ENCODE peak calls at places on chromosomes 2 and 18, in four cellular contexts. One of them, this sample, is unnamed.
A peak's percentile ranks its signal among the peaks of the same experiment; 100 is the strongest.

GRCh38 chr2:64212346-64212745 is 68.1 kb upstream of the PELI1 start:
- DNase-seq in stimulated activated CD4-positive, alpha-beta T cell treated with anti-CD3 and anti-CD28 coated beads, Interleukin-12 subunit alpha, Interleukin-12 subunit beta, amount 100 ng/mL, for 48 hours: no peak
- DNase-seq in T-helper 2 cell: no peak
- DNase-seq in RWPE1: no peak
- DNase-seq in this sample: no peak

GRCh38 chr2:73053316-73054114 is 18.0 kb downstream of the SFXN5 start:
- DNase-seq in stimulated activated CD4-positive, alpha-beta T cell treated with anti-CD3 and anti-CD28 coated beads, Interleukin-12 subunit alpha, Interleukin-12 subunit beta, amount 100 ng/mL, for 48 hours: no peak
- DNase-seq in T-helper 2 cell: no peak
- DNase-seq in RWPE1: no peak
- DNase-seq in this sample: no peak

GRCh38 chr2:15967415-15968279 is 27.3 kb downstream of the MYCN start:
- DNase-seq in RWPE1: no peak
- DNase-seq in stimulated activated CD4-positive, alpha-beta T cell treated with anti-CD3 and anti-CD28 coated beads, Interleukin-12 subunit alpha, Interleukin-12 subunit beta, amount 100 ng/mL, for 48 hours: no peak
- DNase-seq in T-helper 2 cell: no peak
- DNase-seq in this sample: no peak

GRCh38 chr2:218257390-218257981 is 3.3 kb upstream of the GPBAR1 start:
- DNase-seq in T-helper 2 cell: peak; percentile 54
- DNase-seq in RWPE1: peak; percentile 20
- DNase-seq in stimulated activated CD4-positive, alpha-beta T cell treated with anti-CD3 and anti-CD28 coated beads, Interleukin-12 subunit alpha, Interleukin-12 subunit beta, amount 100 ng/mL, for 48 hours: peak; percentile 63
- DNase-seq in this sample: no peak

GRCh38 chr2:172928754-172929153 is 146.9 kb upstream of the MAP3K20 start:
- DNase-seq in RWPE1: no peak
- DNase-seq in stimulated activated CD4-positive, alpha-beta T cell treated with anti-CD3 and anti-CD28 coated beads, Interleukin-12 subunit alpha, Interleukin-12 subunit beta, amount 100 ng/mL, for 48 hours: no peak
- DNase-seq in T-helper 2 cell: no peak
- DNase-seq in this sample: no peak

GRCh38 chr2:172228177-172228785 is 125.6 kb upstream of the DLX2 start:
- DNase-seq in RWPE1: peak; percentile 58
- DNase-seq in stimulated activated CD4-positive, alpha-beta T cell treated with anti-CD3 and anti-CD28 coated beads, Interleukin-12 subunit alpha, Interleukin-12 subunit beta, amount 100 ng/mL, for 48 hours: no peak
- DNase-seq in T-helper 2 cell: no peak
- DNase-seq in this sample: no peak

GRCh38 chr2:102481931-102482330 is 8.9 kb downstream of the SLC9A4 start:
- DNase-seq in T-helper 2 cell: no peak
- DNase-seq in RWPE1: no peak
- DNase-seq in stimulated activated CD4-positive, alpha-beta T cell treated with anti-CD3 and anti-CD28 coated beads, Interleukin-12 subunit alpha, Interleukin-12 subunit beta, amount 100 ng/mL, for 48 hours: no peak
- DNase-seq in this sample: no peak

GRCh38 chr2:8146329-8147048 is 535.4 kb upstream of the ID2 start:
- DNase-seq in T-helper 2 cell: no peak
- DNase-seq in RWPE1: no peak
- DNase-seq in stimulated activated CD4-positive, alpha-beta T cell treated with anti-CD3 and anti-CD28 coated beads, Interleukin-12 subunit alpha, Interleukin-12 subunit beta, amount 100 ng/mL, for 48 hours: no peak
- DNase-seq in this sample: no peak

GRCh38 chr2:134178109-134178877 is 75.6 kb upstream of the MGAT5 start:
- DNase-seq in RWPE1: no peak
- DNase-seq in stimulated activated CD4-positive, alpha-beta T cell treated with anti-CD3 and anti-CD28 coated beads, Interleukin-12 subunit alpha, Interleukin-12 subunit beta, amount 100 ng/mL, for 48 hours: no peak
- DNase-seq in T-helper 2 cell: no peak
- DNase-seq in this sample: no peak

GRCh38 chr18:13800505-13801259 is 23.3 kb upstream of the MC5R start:
- DNase-seq in stimulated activated CD4-positive, alpha-beta T cell treated with anti-CD3 and anti-CD28 coated beads, Interleukin-12 subunit alpha, Interleukin-12 subunit beta, amount 100 ng/mL, for 48 hours: peak; percentile 42
- DNase-seq in RWPE1: peak; percentile 79
- DNase-seq in T-helper 2 cell: peak; percentile 13
- DNase-seq in this sample: no peak

GRCh38 chr2:44136186-44136585 is 32.5 kb upstream of the PPM1B start:
- DNase-seq in stimulated activated CD4-positive, alpha-beta T cell treated with anti-CD3 and anti-CD28 coated beads, Interleukin-12 subunit alpha, Interleukin-12 subunit beta, amount 100 ng/mL, for 48 hours: no peak
- DNase-seq in RWPE1: peak; percentile 51
- DNase-seq in T-helper 2 cell: no peak
- DNase-seq in this sample: peak; percentile 18

GRCh38 chr18:22186484-22186971 is 17.1 kb downstream of the GATA6 start:
- DNase-seq in T-helper 2 cell: no peak
- DNase-seq in RWPE1: peak; percentile 48
- DNase-seq in stimulated activated CD4-positive, alpha-beta T cell treated with anti-CD3 and anti-CD28 coated beads, Interleukin-12 subunit alpha, Interleukin-12 subunit beta, amount 100 ng/mL, for 48 hours: no peak
- DNase-seq in this sample: no peak

GRCh38 chr18:74976331-74976909 is 232.5 kb downstream of the PTGR3 start:
- DNase-seq in T-helper 2 cell: no peak
- DNase-seq in RWPE1: no peak
- DNase-seq in stimulated activated CD4-positive, alpha-beta T cell treated with anti-CD3 and anti-CD28 coated beads, Interleukin-12 subunit alpha, Interleukin-12 subunit beta, amount 100 ng/mL, for 48 hours: no peak
- DNase-seq in this sample: no peak

GRCh38 chr2:50529600-50530218 is 502.2 kb downstream of the NRXN1 start:
- DNase-seq in RWPE1: peak; percentile 38
- DNase-seq in stimulated activated CD4-positive, alpha-beta T cell treated with anti-CD3 and anti-CD28 coated beads, Interleukin-12 subunit alpha, Interleukin-12 subunit beta, amount 100 ng/mL, for 48 hours: no peak
- DNase-seq in T-helper 2 cell: no peak
- DNase-seq in this sample: no peak

GRCh38 chr2:135149251-135149650 is 97.2 kb downstream of the RAB3GAP1 start:
- DNase-seq in T-helper 2 cell: no peak
- DNase-seq in RWPE1: peak; percentile 5
- DNase-seq in stimulated activated CD4-positive, alpha-beta T cell treated with anti-CD3 and anti-CD28 coated beads, Interleukin-12 subunit alpha, Interleukin-12 subunit beta, amount 100 ng/mL, for 48 hours: no peak
- DNase-seq in this sample: no peak

GRCh38 chr2:58928942-58929341 is 687.8 kb upstream of the FANCL start:
- DNase-seq in T-helper 2 cell: no peak
- DNase-seq in stimulated activated CD4-positive, alpha-beta T cell treated with anti-CD3 and anti-CD28 coated beads, Interleukin-12 subunit alpha, Interleukin-12 subunit beta, amount 100 ng/mL, for 48 hours: no peak
- DNase-seq in RWPE1: no peak
- DNase-seq in this sample: no peak

GRCh38 chr18:1036926-1037325 is 132.3 kb downstream of the ADCYAP1 start:
- DNase-seq in stimulated activated CD4-positive, alpha-beta T cell treated with anti-CD3 and anti-CD28 coated beads, Interleukin-12 subunit alpha, Interleukin-12 subunit beta, amount 100 ng/mL, for 48 hours: no peak
- DNase-seq in T-helper 2 cell: no peak
- DNase-seq in RWPE1: no peak
- DNase-seq in this sample: no peak